ENCODE peak calls at places on chromosomes 13 and 19, in six cellular contexts. K is neuronal stem cell, A is IMR-90, M is mesendoderm, B is H1, Y is mesenchymal stem cell. T is an unnamed sample.

GRCh38 chr19:35843676-35844481 is 8.4 kb downstream of the NPHS1 start:
- DNase-seq in B (no peak), Y (peak; percentile 3), A (no peak), K (no peak), M (peak; percentile 78), T (no peak)

GRCh38 chr19:33556261-33556660 is 34.7 kb upstream of the PEPD start:
- DNase-seq in B (no peak), A (no peak), M (no peak), Y (no peak), K (no peak), T (no peak)

GRCh38 chr19:32890326-32890725 is 20.8 kb upstream of the SLC7A9 start:
- DNase-seq in A (no peak), B (no peak), M (no peak), Y (no peak), K (no peak), T (no peak)

GRCh38 chr13:51175001-51175400 is 47.2 kb upstream of the FAM124A start:
- DNase-seq in A (no peak), M (peak; percentile 61), B (no peak), K (no peak), Y (no peak), T (no peak)

GRCh38 chr13:92951273-92951820 is 275.3 kb upstream of the GPC6 start:
- DNase-seq in K (no peak), M (no peak), B (no peak), Y (peak; percentile 12), A (no peak), T (no peak)

GRCh38 chr13:98482476-98483444 is 94.1 kb downstream of the STK24 start:
- DNase-seq in K (no peak), M (peak; percentile 70), A (peak; percentile 74), Y (peak; percentile 43), B (no peak), T (no peak)

GRCh38 chr13:44093607-44094583 is 214.2 kb downstream of the LACC1 start:
- DNase-seq in K (no peak), Y (peak; percentile 78), M (peak; percentile 47), B (no peak), A (no peak), T (no peak)

GRCh38 chr13:112658807-112659206 is 31.0 kb upstream of the ATP11A start:
- DNase-seq in B (no peak), A (peak; percentile 10), Y (peak; percentile 5), K (no peak), M (peak; percentile 37), T (no peak)

GRCh38 chr19:33312065-33312464 is 9.7 kb upstream of the CEBPA start:
- DNase-seq in M (no peak), K (no peak), B (no peak), A (no peak), Y (no peak), T (no peak)

GRCh38 chr19:46639356-46640061 is 3.5 kb upstream of the GNG8 start:
- DNase-seq in K (no peak), B (no peak), M (peak; percentile 74), A (peak; percentile 58), Y (peak; percentile 89), T (no peak)

GRCh38 chr19:35073516-35073915 is 32.0 kb downstream of the HPN start:
- DNase-seq in K (no peak), A (no peak), Y (no peak), B (no peak), M (no peak), T (no peak)

GRCh38 chr13:28820099-28821051 is at the start of gene MTUS2:
- DNase-seq in A (no peak), K (peak; percentile 6), Y (peak; percentile 2), M (peak; percentile 38), B (no peak), T (no peak)
- H3K4me3 ChIP-seq in A (peak within 1 kb of the TSS; percentile 47), K (peak within 1 kb of the TSS; percentile 25), Y (peak within 1 kb of the TSS; percentile 69), M (peak within 1 kb of the TSS; percentile 27), B (peak within 1 kb of the TSS; percentile 61), T (peak within 1 kb of the TSS; percentile 70)

DNA sequence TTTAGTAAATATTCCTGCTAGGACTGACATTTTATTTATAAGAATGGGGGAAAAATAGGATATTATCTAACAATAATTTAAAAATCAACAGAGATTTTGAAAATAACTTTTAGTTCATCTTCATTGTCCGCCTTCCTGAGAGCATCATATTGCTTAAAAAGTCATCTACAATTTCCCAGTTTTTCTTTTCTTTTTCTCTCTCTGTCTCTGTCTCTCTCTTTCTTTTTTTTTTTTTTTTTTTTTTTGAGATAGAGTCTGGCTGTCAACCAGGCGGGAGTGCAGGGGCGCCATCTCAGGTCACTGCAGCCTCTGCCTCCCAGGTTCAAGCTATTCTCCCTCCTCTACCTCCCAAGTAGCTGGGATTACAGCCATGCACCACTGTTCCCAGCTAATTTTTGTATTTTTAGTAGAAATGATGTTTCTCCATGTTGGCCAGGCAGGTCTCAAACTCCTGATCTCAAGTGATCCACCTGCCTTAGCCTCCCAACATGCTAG is 276.3 kb downstream of the DACH1 start:
- DNase-seq in K (no peak), Y (no peak), A (no peak), M (peak; percentile 13), B (no peak), T (no peak)
- H2BK120ac ChIP-seq in K (no peak overlapping the region), Y (no peak overlapping the region), A (no peak overlapping the region), M (no peak overlapping the region), B (no peak overlapping the region), T (no peak overlapping the region)

GRCh38 chr19:49764341-49764740 is 1.2 kb upstream of the TSKS start:
- DNase-seq in B (no peak), M (no peak), K (no peak), Y (no peak), A (no peak), T (peak; percentile 54)

GRCh38 chr19:49766007-49766937 is 529 bp upstream of the AP2A1 start:
- DNase-seq in M (peak; percentile 100), A (peak; percentile 100), Y (peak; percentile 100), B (peak; percentile 100), K (peak; percentile 100), T (peak; percentile 100)

GRCh38 chr19:49767967-49768581 is 1.3 kb downstream of the AP2A1 start:
- DNase-seq in B (no peak), K (no peak), Y (no peak), M (no peak), A (no peak), T (no peak)

GRCh38 chr19:49767380-49767779 is 579 bp downstream of the AP2A1 start:
- DNase-seq in K (no peak), B (no peak), Y (peak; percentile 41), A (no peak), M (peak; percentile 29), T (no peak)

DNA sequence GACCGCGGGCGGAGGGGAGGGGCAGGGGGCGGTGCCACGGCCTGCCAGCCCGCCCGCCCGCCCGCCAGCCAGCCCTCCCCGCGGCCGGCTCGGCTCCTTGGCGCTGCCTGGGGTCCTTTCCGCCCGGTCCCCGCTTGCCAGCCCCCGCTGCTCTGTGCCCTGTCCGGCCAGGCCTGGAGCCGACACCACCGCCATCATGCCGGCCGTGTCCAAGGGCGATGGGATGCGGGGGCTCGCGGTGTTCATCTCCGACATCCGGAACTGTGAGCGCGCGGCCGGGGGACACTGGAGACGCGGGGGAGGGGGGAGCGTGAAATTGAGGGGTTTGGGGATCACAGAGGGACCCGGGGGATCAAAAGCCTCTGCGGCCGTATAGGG is at the start of gene AP2A1:
- DNase-seq in A (no peak), K (no peak), M (no peak), B (no peak), Y (no peak), T (no peak)
- H3K4ac ChIP-seq in A (peak within 1 kb of the TSS; percentile 93), K (no peak within 1 kb of the TSS), M (peak within 1 kb of the TSS; percentile 97), B (peak within 1 kb of the TSS; percentile 91), Y (peak within 1 kb of the TSS; percentile 93), T (peak within 1 kb of the TSS; percentile 80)

GRCh38 chr13:43031881-43032280 is 8.5 kb downstream of the DNAJC15 start:
- DNase-seq in M (no peak), K (no peak), B (no peak), A (no peak), Y (no peak), T (no peak)

GRCh38 chr13:43041368-43041921 is 18.1 kb downstream of the DNAJC15 start:
- DNase-seq in B (no peak), M (no peak), K (no peak), Y (peak; percentile 10), A (peak; percentile 24), T (no peak)

GRCh38 chr13:43042410-43042921 is 19.1 kb downstream of the DNAJC15 start:
- DNase-seq in K (no peak), A (no peak), B (no peak), Y (no peak), M (no peak), T (no peak)

GRCh38 chr13:43033038-43033437 is 9.7 kb downstream of the DNAJC15 start:
- DNase-seq in Y (no peak), M (no peak), K (no peak), A (no peak), B (no peak), T (no peak)

DNA sequence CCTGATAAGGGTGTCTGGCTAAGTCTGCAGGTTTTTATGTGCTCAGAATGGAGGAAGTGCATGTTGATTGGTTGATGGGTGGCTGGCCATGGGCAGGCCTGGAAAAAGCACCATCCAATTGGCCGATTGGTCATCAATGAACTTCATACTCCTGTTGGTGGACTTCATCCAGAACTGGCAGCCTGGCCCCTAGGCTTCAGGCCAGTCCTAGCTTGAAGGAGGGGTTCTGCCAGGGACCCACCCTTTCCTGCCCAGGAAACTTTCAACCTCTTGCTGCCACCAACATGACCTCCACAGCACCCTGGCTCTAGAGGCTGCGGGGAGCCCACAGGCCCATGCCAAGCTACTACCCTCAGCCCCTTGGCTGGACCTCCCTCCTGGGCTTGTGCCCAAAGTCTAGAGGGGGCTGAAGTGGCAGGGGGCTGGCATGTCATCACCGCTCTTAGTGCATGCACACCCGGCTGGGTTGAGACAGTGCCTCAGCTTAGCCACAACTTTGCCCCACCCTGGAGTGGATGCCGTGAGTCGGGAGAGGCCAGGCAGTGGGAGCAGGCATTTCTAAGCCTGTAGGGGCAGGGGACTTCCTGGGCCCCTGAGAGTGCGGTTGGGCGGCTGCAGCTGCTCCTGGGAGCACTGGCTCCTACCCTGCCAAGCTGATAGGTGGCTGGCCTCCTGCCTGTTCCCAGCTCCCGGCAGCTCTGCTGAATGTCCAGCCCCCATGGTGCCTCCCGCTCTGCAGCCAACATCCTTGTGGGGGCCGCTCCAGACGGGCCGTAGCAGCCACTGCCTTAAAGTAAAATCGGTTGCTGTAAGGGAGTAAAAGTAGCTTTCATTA is 13.2 kb downstream of the DNAJC15 start:
- DNase-seq in Y (no peak), B (no peak), A (no peak), K (no peak), M (peak; percentile 35), T (no peak)
- H3K4me3 ChIP-seq in Y (no peak overlapping the region), B (no peak overlapping the region), A (no peak overlapping the region), K (no peak overlapping the region), M (no peak overlapping the region), T (no peak overlapping the region)

DNA sequence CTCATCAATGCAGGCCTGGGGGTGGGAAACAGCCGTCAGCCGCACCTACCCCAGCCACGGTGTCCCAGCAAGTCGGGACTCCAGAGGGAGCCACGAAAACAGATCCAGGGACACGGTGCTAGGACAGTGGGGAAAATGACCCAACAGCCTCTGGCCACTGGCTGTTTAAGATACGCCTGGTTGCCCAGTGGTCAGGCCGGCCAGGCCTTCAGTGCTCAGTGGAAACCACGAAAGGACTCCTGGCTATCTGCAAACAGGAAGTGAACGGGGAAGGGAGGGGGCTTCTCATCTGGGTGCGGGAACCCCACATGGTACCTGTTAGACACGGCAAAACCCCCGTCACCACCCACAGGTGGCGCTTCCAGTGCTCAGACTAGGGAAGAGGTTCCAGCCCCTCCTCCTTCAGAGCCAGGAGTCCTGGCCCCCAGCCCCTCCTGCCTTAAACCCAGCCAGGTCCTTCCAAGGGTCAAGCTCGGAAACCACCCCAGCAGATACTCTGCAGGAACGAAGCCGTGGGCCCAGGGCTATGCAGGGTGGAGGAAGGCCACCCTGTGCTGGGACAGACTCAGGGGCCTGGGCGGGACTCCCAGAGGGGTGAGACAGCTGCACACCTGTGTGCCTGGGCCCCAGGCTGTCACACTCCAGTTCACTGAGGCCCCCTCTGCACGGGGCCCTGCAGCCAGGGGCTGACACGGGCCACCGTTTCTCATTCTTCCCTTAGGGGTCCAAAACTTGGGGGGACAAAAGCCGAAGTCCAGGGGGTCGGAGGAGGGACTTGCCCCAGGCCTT is 4.5 kb downstream of the PPP1R12C start:
- DNase-seq in B (no peak), K (no peak), A (no peak), M (peak; percentile 52), Y (no peak), T (no peak)
- H2BK120ac ChIP-seq in B (no peak overlapping the region), K (peak overlapping the region; percentile 44), A (no peak overlapping the region), M (no peak overlapping the region), Y (no peak overlapping the region), T (no peak overlapping the region)

T was measured in trophoblast cell.